ENCODE peak calls at places on chromosomes 4 and X, in nine cellular contexts. H is activated T-helper 1 cell treated with Interleukin-2 at 50 U/mL for 16 hours, A is EL, K is GM19239, J is HS-5, Y is SK-N-SH, V is Calu3, E is aorta, N is COR-L47. T is an unnamed sample.
A peak's percentile ranks its signal among the peaks of the same experiment; 100 is the strongest.

GRCh38 chrX:45353462-45353861 is 152.8 kb upstream of the DIPK2B start:
- DNase-seq in E (no peak), Y (no peak), N (no peak), A (peak; percentile 49), H (no peak), K (no peak), V (no peak), J (no peak), T (no peak)

GRCh38 chr4:7559316-7559715 is 124.6 kb upstream of the PSAPL1 start:
- DNase-seq in K (no peak), A (no peak), E (no peak), Y (no peak), N (no peak), H (no peak), J (no peak), V (no peak), T (no peak)

GRCh38 chrX:17411189-17411588 is 36.2 kb downstream of the NHS start:
- DNase-seq in K (no peak), E (no peak), Y (no peak), J (no peak), H (no peak), V (no peak), N (no peak), A (no peak), T (no peak)

GRCh38 chr4:77021614-77022089 is 54.1 kb downstream of the CCNI start:
- DNase-seq in K (no peak), H (no peak), A (peak; percentile 76), N (no peak), Y (no peak), E (peak; percentile 58), V (no peak), J (no peak), T (no peak)

GRCh38 chrX:86604620-86605019 is 456.4 kb downstream of the DACH2 start:
- DNase-seq in E (no peak), Y (no peak), K (no peak), H (no peak), N (no peak), A (no peak), V (no peak), J (no peak), T (no peak)

GRCh38 chrX:23752740-23753435 is 9.8 kb upstream of the ACOT9 start:
- DNase-seq in H (no peak), N (no peak), E (no peak), V (no peak), Y (no peak), K (no peak), A (peak; percentile 85), J (no peak), T (no peak)

GRCh38 chr4:119955256-119955655 is 111.4 kb downstream of the MAD2L1 start:
- DNase-seq in A (no peak), E (no peak), J (no peak), Y (no peak), N (no peak), V (no peak), K (no peak), H (no peak), T (no peak)

GRCh38 chrX:101550362-101550761 is at the start of gene ARMCX1:
- DNase-seq in A (peak; percentile 79), E (peak; percentile 89), H (no peak), J (peak; percentile 25), Y (peak; percentile 74), N (peak; percentile 21), K (no peak), V (peak; percentile 6), T (no peak)

GRCh38 chr4:4289930-4290850 is at the start of the genes LYAR and ZBTB49:
- DNase-seq in H (peak; percentile 96), V (peak; percentile 94), Y (peak; percentile 97), N (peak; percentile 88), K (peak; percentile 96), J (peak; percentile 69), A (peak; percentile 87), E (peak; percentile 96), T (peak; percentile 97)

GRCh38 chrX:20947411-20947912 is 426.8 kb upstream of the CNKSR2 start:
- DNase-seq in H (no peak), K (no peak), A (no peak), E (no peak), Y (no peak), J (no peak), N (no peak), V (no peak), T (no peak)

GRCh38 chrX:40167240-40168182 is 69.8 kb upstream of the BCOR start:
- DNase-seq in N (no peak), A (no peak), J (no peak), E (peak; percentile 63), H (no peak), Y (no peak), K (no peak), V (no peak), T (no peak)

GRCh38 chr4:89753601-89754066 is 83.3 kb downstream of the SNCA start:
- DNase-seq in K (no peak), A (peak; percentile 92), H (no peak), N (no peak), J (peak; percentile 96), Y (peak; percentile 20), V (no peak), E (no peak), T (no peak)

GRCh38 chrX:30831082-30831481 is 58.0 kb downstream of the TAB3 start:
- DNase-seq in K (no peak), H (no peak), V (no peak), E (no peak), N (no peak), Y (no peak), A (no peak), J (no peak), T (no peak)

T was measured in GM13977.